ENCODE peak calls at places on chromosome 1, in four cellular contexts. T, C, Q and B are unnamed samples.

GRCh38 chr1:66916320-66916719 is 8.3 kb downstream of the DNAI4 start:
- DNase-seq in T (no peak), C (no peak), Q (no peak), B (no peak)

GRCh38 chr1:22600071-22600816 is 36.2 kb upstream of the C1QA start:
- DNase-seq in T (peak; percentile 18), C (no peak), Q (no peak), B (no peak)

GRCh38 chr1:224432672-224433040 is 1.9 kb downstream of the WDR26 start:
- DNase-seq in T (no peak), C (no peak), Q (no peak), B (no peak)

GRCh38 chr1:236507022-236507700 is 16.6 kb upstream of the LGALS8 start:
- DNase-seq in T (no peak), C (no peak), Q (no peak), B (no peak)

GRCh38 chr1:180907313-180908055 is 5.2 kb upstream of the KIAA1614 start:
- DNase-seq in T (no peak), C (no peak), Q (no peak), B (peak; percentile 80)

GRCh38 chr1:27127419-27127818 is 27.5 kb downstream of the SLC9A1 start:
- DNase-seq in T (no peak), C (no peak), Q (no peak), B (no peak)

GRCh38 chr1:43354936-43355335 is 3.8 kb upstream of the CDC20 start:
- DNase-seq in T (no peak), C (no peak), Q (no peak), B (no peak)

GRCh38 chr1:113325039-113325438 is 65.3 kb upstream of the MAGI3 start:
- DNase-seq in T (no peak), C (no peak), Q (no peak), B (no peak)

GRCh38 chr1:239816090-239816812 is 275.4 kb upstream of the FMN2 start:
- DNase-seq in T (peak; percentile 85), C (no peak), Q (no peak), B (no peak)

GRCh38 chr1:209249280-209249670 is 334.2 kb upstream of the CAMK1G start:
- DNase-seq in T (no peak), C (no peak), Q (no peak), B (no peak)

GRCh38 chr1:52032785-52033131 is 852 bp downstream of the KTI12 start:
- DNase-seq in T (peak; percentile 15), C (no peak), Q (peak; percentile 62), B (no peak)

GRCh38 chr1:1599919-1600860 is at the start of gene FNDC10:
- DNase-seq in T (no peak), C (no peak), Q (peak; percentile 52), B (no peak)

GRCh38 chr1:177278626-177279390 is 108.0 kb downstream of the BRINP2 start:
- DNase-seq in T (no peak), C (no peak), Q (no peak), B (no peak)

GRCh38 chr1:186708578-186709203 is 28.5 kb upstream of the PTGS2 start:
- DNase-seq in T (no peak), C (no peak), Q (no peak), B (no peak)

GRCh38 chr1:32101233-32101681 is 6.6 kb upstream of the KPNA6 start:
- DNase-seq in T (no peak), C (no peak), Q (no peak), B (no peak)

GRCh38 chr1:234978397-234979291 is 150.0 kb downstream of the TOMM20 start:
- DNase-seq in T (no peak), C (no peak), Q (peak; percentile 84), B (no peak)

GRCh38 chr1:30911061-30911954 is 2.8 kb upstream of the SDC3 start:
- DNase-seq in T (peak; percentile 74), C (peak; percentile 88), Q (peak; percentile 88), B (no peak)

GRCh38 chr1:164855930-164856329 is 296.9 kb downstream of the PBX1 start:
- DNase-seq in T (no peak), C (no peak), Q (no peak), B (no peak)

GRCh38 chr1:169133801-169134558 is 27.5 kb downstream of the ATP1B1 start:
- DNase-seq in T (no peak), C (no peak), Q (no peak), B (no peak)

GRCh38 chr1:160640359-160641123 is 6.3 kb downstream of the SLAMF1 start:
- DNase-seq in T (no peak), C (no peak), Q (no peak), B (no peak)

GRCh38 chr1:192538407-192539311 is 36.9 kb upstream of the RGS1 start:
- DNase-seq in T (no peak), C (no peak), Q (no peak), B (no peak)

GRCh38 chr1:75723989-75724471 is 479 bp upstream of the ACADM start:
- DNase-seq in T (peak; percentile 60), C (peak; percentile 53), Q (no peak), B (no peak)

GRCh38 chr1:107047602-107048001 is 8.9 kb upstream of the PRMT6 start:
- DNase-seq in T (no peak), C (no peak), Q (no peak), B (no peak)

GRCh38 chr1:107051266-107051665 is 5.2 kb upstream of the PRMT6 start:
- DNase-seq in T (no peak), C (no peak), Q (no peak), B (no peak)

DNA sequence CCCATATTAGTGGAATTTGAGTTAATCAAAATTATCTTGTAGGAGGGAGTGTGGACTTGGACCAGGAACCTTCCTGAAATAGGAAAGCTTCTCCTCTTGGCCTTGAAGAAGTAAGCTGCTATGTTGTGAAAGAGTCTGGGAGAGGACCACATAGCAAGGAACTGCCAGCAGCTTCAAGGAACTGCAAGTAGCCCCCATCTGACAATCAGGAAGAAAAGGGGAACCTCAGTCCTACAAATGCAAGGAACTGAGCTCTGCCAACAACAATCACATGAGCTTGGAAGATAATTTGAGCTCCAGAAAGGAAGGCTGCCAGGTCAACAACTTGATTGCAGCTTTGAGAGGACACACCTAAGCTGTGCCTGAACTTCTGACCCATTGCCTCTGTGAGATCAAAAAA is 8.2 kb upstream of the PRMT6 start:
- DNase-seq in T (no peak), C (no peak), Q (no peak), B (no peak)
- H3K4me1 ChIP-seq in T (no peaks in the 10 kb centered on the region), C (no peaks in the 10 kb centered on the region), Q (no peaks in the 10 kb centered on the region), B (no peaks in the 10 kb centered on the region)

GRCh38 chr1:117121589-117122296 is at the start of gene TRIM45:
- DNase-seq in T (peak; percentile 85), C (peak; percentile 97), Q (peak; percentile 98), B (peak; percentile 97)

GRCh38 chr1:117118101-117118500 is 3.4 kb downstream of the TRIM45 start:
- DNase-seq in T (no peak), C (no peak), Q (no peak), B (no peak)

GRCh38 chr1:117120774-117121588 is 568 bp downstream of the TRIM45 start:
- DNase-seq in T (peak; percentile 10), C (no peak), Q (no peak), B (peak; percentile 92)

GRCh38 chr1:117123274-117123673 is 1.7 kb upstream of the TRIM45 start:
- DNase-seq in T (no peak), C (no peak), Q (no peak), B (no peak)

GRCh38 chr1:117122297-117123025 is 912 bp upstream of the TRIM45 start:
- DNase-seq in T (no peak), C (no peak), Q (no peak), B (no peak)
- H3K4me3 ChIP-seq in T (peak overlapping the region; percentile 60), C (peak overlapping the region; percentile 74), Q (peak overlapping the region; percentile 82), B (peak overlapping the region; percentile 79)

DNA sequence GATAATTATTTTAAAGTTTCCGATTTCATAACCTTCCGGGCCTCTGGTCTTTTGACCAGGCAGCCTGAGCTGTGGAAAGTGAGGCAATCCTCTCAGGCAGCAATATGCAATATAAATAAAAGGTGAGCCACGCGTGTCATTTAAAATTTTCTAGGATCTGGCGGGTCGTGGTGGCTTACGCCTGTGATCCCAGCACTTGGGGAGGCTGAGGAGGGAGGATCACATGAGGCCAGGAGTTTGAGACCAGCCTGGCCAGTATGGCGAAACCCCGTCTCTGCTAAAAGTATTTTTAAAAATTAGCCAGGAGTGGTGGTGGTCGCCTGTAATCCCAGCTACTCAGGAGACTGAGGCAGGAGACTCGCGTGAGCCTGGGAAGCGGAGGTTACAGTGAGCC is 546 bp upstream of the ZNF695 start:
- DNase-seq in T (no peak), C (no peak), Q (no peak), B (no peak)
- H3K4me1 ChIP-seq in T (no peaks in the 10 kb centered on the region), C (peaks cover 7% of the 10 kb centered on the region), Q (no peaks in the 10 kb centered on the region), B (peaks cover 13% of the 10 kb centered on the region)

GRCh38 chr1:77833521-77834100 is 54.2 kb downstream of the MIGA1 start:
- DNase-seq in T (no peak), C (no peak), Q (no peak), B (no peak)

GRCh38 chr1:77831976-77832695 is 52.7 kb downstream of the MIGA1 start:
- DNase-seq in T (no peak), C (no peak), Q (no peak), B (no peak)

GRCh38 chr1:77831566-77831965 is 52.1 kb downstream of the MIGA1 start:
- DNase-seq in T (no peak), C (no peak), Q (no peak), B (no peak)

GRCh38 chr1:77830946-77831345 is 51.5 kb downstream of the MIGA1 start:
- DNase-seq in T (no peak), C (no peak), Q (no peak), B (no peak)

GRCh38 chr1:77832889-77833288 is 53.4 kb downstream of the MIGA1 start:
- DNase-seq in T (no peak), C (no peak), Q (no peak), B (no peak)
- H3K4me3 ChIP-seq in T (no peak overlapping the region), C (no peak overlapping the region), Q (no peak overlapping the region), B (no peak overlapping the region)

DNA sequence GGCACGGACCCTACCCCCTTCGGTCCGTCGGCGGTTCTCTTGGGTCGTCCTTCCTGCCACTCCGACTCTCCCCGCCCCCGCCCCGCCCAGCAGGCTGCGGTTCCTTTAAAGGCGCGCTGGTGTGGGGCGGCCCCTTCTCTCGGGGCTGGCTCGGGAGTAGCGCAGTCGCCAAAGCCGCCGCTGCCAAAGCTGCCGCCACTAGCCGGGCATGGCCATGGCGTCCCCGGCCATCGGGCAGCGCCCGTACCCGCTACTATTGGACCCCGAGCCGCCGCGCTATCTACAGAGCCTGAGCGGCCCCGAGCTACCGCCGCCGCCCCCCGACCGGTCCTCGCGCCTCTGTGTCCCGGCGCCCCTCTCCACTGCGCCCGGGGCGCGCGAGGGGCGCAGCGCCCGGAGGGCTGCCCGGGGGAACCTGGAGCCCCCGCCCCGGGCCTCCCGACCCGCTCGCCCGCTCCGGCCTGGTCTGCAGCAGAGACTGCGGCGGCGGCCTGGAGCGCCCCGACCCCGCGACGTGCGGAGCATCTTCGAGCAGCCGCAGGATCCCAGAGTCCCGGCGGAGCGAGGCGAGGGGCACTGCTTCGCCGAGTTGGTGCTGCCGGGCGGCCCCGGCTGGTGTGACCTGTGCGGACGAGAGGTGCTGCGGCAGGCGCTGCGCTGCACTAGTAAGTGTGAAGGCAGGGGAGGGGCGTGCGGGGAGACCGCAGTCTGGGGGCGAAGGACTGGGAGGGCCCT is at the start of gene RASSF5:
- DNase-seq in T (peak; percentile 73), C (peak; percentile 86), Q (peak; percentile 80), B (no peak)
- H3K4me1 ChIP-seq in T (peaks cover 16% of the 10 kb centered on the region), C (peaks cover 78% of the 10 kb centered on the region), Q (peaks cover 10% of the 10 kb centered on the region), B (peaks cover 62% of the 10 kb centered on the region)